ENCODE peak calls at places on chromosomes 4 and X, in seven cellular contexts. O is SK-N-SH, V is HepG2, J is HCT116, G is H1, F is GM23248, U is PC-3. A is an unnamed sample.

GRCh38 chrX:41382699-41383645 is 49.0 kb downstream of the DDX3X start:
- DNase-seq in J (peak; percentile 6), O (no peak), F (peak; percentile 66), U (peak; percentile 32), G (no peak), V (no peak), A (no peak)

GRCh38 chr4:6493668-6494304 is 21.4 kb upstream of the PPP2R2C start:
- DNase-seq in F (peak; percentile 21), J (no peak), O (no peak), G (no peak), U (peak; percentile 25), V (no peak), A (no peak)

GRCh38 chrX:46179748-46180147 is 365.5 kb downstream of the ZNF674 start:
- DNase-seq in J (peak; percentile 36), G (no peak), O (no peak), F (no peak), V (no peak), U (no peak), A (no peak)

GRCh38 chrX:153817291-153817690 is 13.1 kb downstream of the PDZD4 start:
- DNase-seq in G (no peak), V (no peak), U (no peak), O (peak; percentile 25), F (no peak), J (no peak), A (no peak)

GRCh38 chr4:110621328-110621812 is 1.5 kb downstream of the PITX2 start:
- DNase-seq in J (no peak), G (no peak), F (no peak), U (no peak), V (no peak), O (no peak), A (no peak)

GRCh38 chrX:39764441-39764914 is 333.3 kb downstream of the BCOR start:
- DNase-seq in O (no peak), F (no peak), V (no peak), G (no peak), U (no peak), J (no peak), A (no peak)

GRCh38 chr4:2071252-2071911 is 12.3 kb downstream of the NAT8L start:
- DNase-seq in O (no peak), F (no peak), U (no peak), G (no peak), V (no peak), J (no peak), A (no peak)

GRCh38 chrX:2395261-2395850 is 105.4 kb downstream of the DHRSX start:
- DNase-seq in U (no peak), V (no peak), F (no peak), J (no peak), G (no peak), O (no peak), A (peak; percentile 10)

GRCh38 chrX:50903387-50904027 is 7.0 kb upstream of the BMP15 start:
- DNase-seq in G (no peak), J (peak; percentile 27), V (peak; percentile 10), F (peak; percentile 63), U (peak; percentile 61), O (peak; percentile 45), A (peak; percentile 79)

GRCh38 chr4:99180367-99181169 is 36.5 kb upstream of the ADH4 start:
- DNase-seq in U (peak; percentile 68), F (peak; percentile 94), O (no peak), V (no peak), J (no peak), G (no peak), A (no peak)

GRCh38 chrX:32571579-32571978 is 639.8 kb downstream of the DMD start:
- DNase-seq in J (no peak), G (no peak), O (no peak), U (no peak), V (no peak), F (no peak), A (no peak)

GRCh38 chrX:45852884-45853283 is 652.2 kb upstream of the DIPK2B start:
- DNase-seq in F (peak; percentile 55), G (no peak), O (no peak), V (no peak), U (peak; percentile 54), J (no peak), A (no peak)

GRCh38 chrX:149628280-149628679 is 3.3 kb downstream of the TMEM185A start:
- DNase-seq in G (no peak), J (no peak), O (no peak), V (no peak), U (peak; percentile 28), F (no peak), A (no peak)

GRCh38 chr4:1337376-1337831 is 9.6 kb upstream of the UVSSA start:
- DNase-seq in O (no peak), U (peak; percentile 52), J (peak; percentile 47), V (peak; percentile 29), G (no peak), F (peak; percentile 57), A (no peak)

GRCh38 chr4:40196724-40197281 is at the start of gene RHOH:
- DNase-seq in G (no peak), F (no peak), U (no peak), V (no peak), J (no peak), O (no peak), A (peak; percentile 93)

GRCh38 chr4:184324939-184325477 is 107.3 kb upstream of the ENPP6 start:
- DNase-seq in J (no peak), O (no peak), F (no peak), V (no peak), G (no peak), U (no peak), A (no peak)

GRCh38 chr4:141220271-141220654 is 432 bp upstream of the ZNF330 start:
- DNase-seq in F (peak; percentile 12), G (no peak), O (no peak), V (no peak), J (no peak), U (no peak), A (no peak)

GRCh38 chrX:110723844-110724243 is 71.8 kb downstream of the CHRDL1 start:
- DNase-seq in G (no peak), F (no peak), O (no peak), J (no peak), U (no peak), V (no peak), A (no peak)

GRCh38 chrX:150763303-150763797 is 70.2 kb downstream of the MTMR1 start:
- DNase-seq in J (no peak), U (no peak), G (no peak), O (no peak), V (no peak), F (no peak), A (no peak)

GRCh38 chr4:153747406-153747805 is 12.4 kb downstream of the RNF175 start:
- DNase-seq in G (no peak), O (no peak), V (no peak), J (no peak), U (no peak), F (no peak), A (no peak)

GRCh38 chr4:177718514-177718913 is 276.3 kb upstream of the AGA start:
- DNase-seq in V (no peak), U (peak; percentile 34), G (no peak), F (no peak), J (no peak), O (no peak), A (no peak)

GRCh38 chr4:123043793-123044425 is 121.5 kb upstream of the NUDT6 start:
- DNase-seq in U (no peak), J (no peak), F (no peak), G (no peak), V (peak; percentile 81), O (no peak), A (no peak)

GRCh38 chrX:13647709-13648212 is 5.2 kb upstream of the TCEANC start:
- DNase-seq in F (no peak), G (no peak), U (no peak), J (peak; percentile 57), O (no peak), V (peak; percentile 78), A (no peak)

GRCh38 chr4:114180481-114180880 is 201.0 kb upstream of the ARSJ start:
- DNase-seq in V (peak; percentile 25), U (peak; percentile 70), J (peak; percentile 47), F (peak; percentile 83), O (no peak), G (peak; percentile 69), A (peak; percentile 70)

GRCh38 chrX:63350551-63350950 is 581 bp downstream of the SPIN4 start:
- DNase-seq in J (no peak), U (peak; percentile 38), O (peak; percentile 9), G (no peak), V (peak; percentile 6), F (peak; percentile 34), A (peak; percentile 75)

GRCh38 chr4:3293410-3294391 is 880 bp downstream of the RGS12 start:
- DNase-seq in F (peak; percentile 15), U (no peak), G (no peak), V (no peak), J (no peak), O (no peak), A (no peak)

GRCh38 chr4:3297066-3297859 is 4.4 kb downstream of the RGS12 start:
- DNase-seq in V (no peak), F (no peak), O (no peak), G (no peak), J (no peak), U (no peak), A (no peak)

GRCh38 chr4:3296651-3297050 is 3.8 kb downstream of the RGS12 start:
- DNase-seq in O (no peak), G (no peak), J (no peak), F (no peak), U (no peak), V (no peak), A (no peak)

GRCh38 chr4:3294401-3295241 is 1.8 kb downstream of the RGS12 start:
- DNase-seq in O (no peak), J (no peak), V (no peak), F (no peak), U (no peak), G (no peak), A (no peak)

GRCh38 chr4:3295837-3296624 is 3.2 kb downstream of the RGS12 start:
- DNase-seq in U (no peak), F (no peak), G (no peak), J (no peak), O (no peak), V (no peak), A (no peak)
- H4K20me1 ChIP-seq in U (no peaks in the 10 kb centered on the region), F (no peaks in the 10 kb centered on the region), G (peaks cover 16% of the 10 kb centered on the region), J (no peaks in the 10 kb centered on the region), O (peaks cover 34% of the 10 kb centered on the region), V (peaks cover 10% of the 10 kb centered on the region), A (no peaks in the 10 kb centered on the region)

DNA sequence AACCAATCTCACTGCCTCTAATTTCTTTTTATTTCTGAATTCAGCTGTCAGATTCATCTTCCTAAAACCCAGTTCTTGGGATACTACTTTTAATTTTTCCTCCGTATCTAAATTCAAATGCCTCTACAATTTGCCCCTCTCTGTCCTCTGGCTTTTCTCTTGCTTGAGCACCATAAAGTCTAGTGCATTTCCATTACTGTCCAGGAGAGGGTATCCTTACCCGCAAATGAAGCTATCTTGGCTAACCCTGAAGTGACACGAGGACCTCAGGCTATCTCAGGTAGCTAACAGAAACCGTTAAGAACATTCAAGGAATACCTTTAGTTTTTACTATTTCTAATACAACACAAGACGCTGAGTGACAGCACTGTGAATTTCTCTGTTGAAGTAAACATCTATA is 49.4 kb upstream of the PRR32 start:
- DNase-seq in U (peak; percentile 46), V (no peak), G (no peak), J (no peak), F (peak; percentile 0), O (peak; percentile 22), A (peak; percentile 74)
- H3K4me2 ChIP-seq in U (no peak overlapping the region), V (no peak overlapping the region), G (no peak overlapping the region), J (no peak overlapping the region), F (no peak overlapping the region), O (no peak overlapping the region), A (no peak overlapping the region)

GRCh38 chr4:47551682-47552081 is 66.6 kb downstream of the ATP10D start:
- DNase-seq in G (no peak), V (no peak), F (peak; percentile 72), O (no peak), U (peak; percentile 43), J (no peak), A (no peak)
- H3K36me3 ChIP-seq in G (no peaks in the 10 kb centered on the region), V (no peaks in the 10 kb centered on the region), F (peaks cover 57% of the 10 kb centered on the region), O (peaks cover 25% of the 10 kb centered on the region), U (no peaks in the 10 kb centered on the region), J (no peaks in the 10 kb centered on the region), A (peaks cover 12% of the 10 kb centered on the region)

GRCh38 chrX:47218920-47219815 is 687 bp downstream of the CDK16 start:
- DNase-seq in G (no peak), J (no peak), O (peak; percentile 71), U (no peak), F (peak; percentile 47), V (no peak), A (peak; percentile 80)
- H4K20me1 ChIP-seq in G (peaks cover 36% of the 10 kb centered on the region), J (no peaks in the 10 kb centered on the region), O (peaks cover 60% of the 10 kb centered on the region), U (peaks cover 30% of the 10 kb centered on the region), F (no peaks in the 10 kb centered on the region), V (peaks cover 24% of the 10 kb centered on the region), A (peaks cover 50% of the 10 kb centered on the region)

A was measured in Karpas-422.